ENCODE peak calls at places on chromosomes 2 and 18, in seven cellular contexts. F is stimulated activated CD8-positive, alpha-beta memory T cell treated with anti-CD3 and anti-CD28 coated beads, Interleukin-12 subunit alpha, Interleukin-12 subunit beta, amount 100 ng/mL, for 4 hours; Q is CD8-positive, alpha-beta memory T cell; U is NCI-H524 treated with DMSO at 0.1 percent for 48 hours; Z is NCI-H774; K is stimulated activated CD4-positive, alpha-beta T cell treated with anti-CD3 and anti-CD28 coated beads, Interleukin-4, amount 100 ng/mL, for 24 hours; Y is GDM1. T is an unnamed sample.
A peak's percentile ranks its signal among the peaks of the same experiment; 100 is the strongest.

GRCh38 chr18:42363446-42363845 is 408.4 kb downstream of the PIK3C3 start:
- DNase-seq in F (no peak), Q (no peak), U (peak; percentile 96), Z (no peak), K (no peak), Y (no peak), T (no peak)

GRCh38 chr2:68475110-68475509 is 7.7 kb downstream of the APLF start:
- DNase-seq in F (no peak), Q (no peak), U (no peak), Z (no peak), K (no peak), Y (no peak), T (no peak)

GRCh38 chr18:74631242-74632087 is 33.8 kb downstream of the ZNF407 start:
- DNase-seq in F (no peak), Q (no peak), U (no peak), Z (no peak), K (no peak), Y (peak; percentile 14), T (no peak)

GRCh38 chr2:189048189-189048588 is 74.0 kb downstream of the COL3A1 start:
- DNase-seq in F (no peak), Q (no peak), U (no peak), Z (no peak), K (no peak), Y (no peak), T (no peak)

GRCh38 chr2:201696151-201696659 is 2.2 kb downstream of the MPP4 start:
- DNase-seq in F (no peak), Q (no peak), U (no peak), Z (no peak), K (no peak), Y (no peak), T (peak; percentile 40)

GRCh38 chr2:12278217-12278755 is 438.4 kb upstream of the TRIB2 start:
- DNase-seq in F (no peak), Q (no peak), U (no peak), Z (no peak), K (no peak), Y (no peak), T (no peak)

GRCh38 chr2:195470622-195471021 is 186.4 kb upstream of the SLC39A10 start:
- DNase-seq in F (no peak), Q (no peak), U (no peak), Z (no peak), K (no peak), Y (no peak), T (no peak)

GRCh38 chr2:101952551-101952950 is 39.2 kb upstream of the IL1R2 start:
- DNase-seq in F (no peak), Q (no peak), U (no peak), Z (no peak), K (no peak), Y (no peak), T (no peak)

GRCh38 chr2:166197446-166197845 is 69.6 kb upstream of the SCN1A start:
- DNase-seq in F (no peak), Q (no peak), U (no peak), Z (no peak), K (no peak), Y (no peak), T (no peak)

GRCh38 chr2:201357216-201357615 is at the start of gene FLACC1:
- DNase-seq in F (no peak), Q (no peak), U (no peak), Z (no peak), K (no peak), Y (no peak), T (peak; percentile 73)

GRCh38 chr2:54522624-54523281 is 66.6 kb downstream of the SPTBN1 start:
- DNase-seq in F (peak; percentile 13), Q (peak; percentile 74), U (no peak), Z (peak; percentile 64), K (peak; percentile 72), Y (peak; percentile 15), T (no peak)

GRCh38 chr2:27776097-27776496 is 4.6 kb downstream of the MRPL33 start:
- DNase-seq in F (no peak), Q (no peak), U (no peak), Z (no peak), K (no peak), Y (no peak), T (no peak)

T was measured in SJCRH30.